ENCODE peak calls at places on chromosomes 2 and 18, in eight cellular contexts. L, N, U, H, M, R, Y and I are unnamed samples.

GRCh38 chr2:152157253-152157652 is 18.3 kb downstream of the STAM2 start:
- DNase-seq in L (no peak), N (no peak), U (no peak), H (no peak), M (no peak), R (no peak), Y (no peak), I (no peak)

GRCh38 chr18:76275913-76276312 is 219.1 kb downstream of the ZNF516 start:
- DNase-seq in L (no peak), N (no peak), U (no peak), H (no peak), M (no peak), R (no peak), Y (no peak), I (peak; percentile 30)

GRCh38 chr2:3223080-3223923 is 154.3 kb downstream of the EIPR1 start:
- DNase-seq in L (no peak), N (no peak), U (no peak), H (no peak), M (no peak), R (no peak), Y (peak; percentile 74), I (peak; percentile 92)

GRCh38 chr18:33205777-33206176 is 234.7 kb downstream of the CCDC178 start:
- DNase-seq in L (no peak), N (no peak), U (no peak), H (no peak), M (no peak), R (no peak), Y (no peak), I (no peak)

GRCh38 chr18:76364282-76365259 is 130.5 kb downstream of the ZNF516 start:
- DNase-seq in L (no peak), N (no peak), U (no peak), H (no peak), M (no peak), R (no peak), Y (no peak), I (peak; percentile 67)

GRCh38 chr2:158845869-158846268 is 50.8 kb downstream of the DAPL1 start:
- DNase-seq in L (no peak), N (no peak), U (no peak), H (no peak), M (no peak), R (no peak), Y (peak; percentile 58), I (no peak)

GRCh38 chr2:226730487-226730886 is 69.1 kb downstream of the IRS1 start:
- DNase-seq in L (no peak), N (peak; percentile 17), U (no peak), H (no peak), M (peak; percentile 48), R (peak; percentile 24), Y (peak; percentile 28), I (no peak)

GRCh38 chr2:29374823-29375222 is 259.6 kb downstream of the CLIP4 start:
- DNase-seq in L (no peak), N (no peak), U (no peak), H (no peak), M (no peak), R (peak; percentile 83), Y (no peak), I (no peak)

GRCh38 chr18:12038082-12038660 is 55.5 kb upstream of the ANKRD62 start:
- DNase-seq in L (no peak), N (peak; percentile 39), U (no peak), H (no peak), M (no peak), R (peak; percentile 64), Y (peak; percentile 43), I (no peak)

DNA sequence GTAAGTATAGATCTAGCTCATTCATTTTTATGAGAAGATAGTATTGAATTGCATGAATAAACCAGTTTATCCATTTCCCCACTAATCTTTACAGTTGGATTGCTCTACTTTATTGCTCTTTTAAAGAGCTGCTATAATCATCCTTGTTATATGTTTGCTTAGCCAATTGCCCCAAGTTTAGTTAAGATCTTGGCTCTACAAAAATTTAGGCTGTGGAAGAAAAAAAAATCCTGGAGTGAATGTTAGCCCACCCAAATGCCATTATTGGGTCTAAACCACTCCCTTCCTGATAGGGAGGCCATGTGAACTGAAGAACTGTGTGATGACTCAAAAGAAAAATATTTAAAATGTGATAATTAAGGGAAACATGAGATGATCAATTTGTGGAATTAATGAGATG is 2.9 kb downstream of the ALS2 start:
- DNase-seq in L (no peak), N (no peak), U (no peak), H (no peak), M (no peak), R (no peak), Y (no peak), I (no peak)
- H3K4me3 ChIP-seq in L (peak overlapping the region; percentile 99), N (no peak overlapping the region), U (no peak overlapping the region), H (no peak overlapping the region), M (no peak overlapping the region), R (no peak overlapping the region), Y (no peak overlapping the region), I (no peak overlapping the region)

GRCh38 chr2:19848952-19849351 is 52.8 kb downstream of the TTC32 start:
- DNase-seq in L (no peak), N (no peak), U (no peak), H (no peak), M (no peak), R (no peak), Y (no peak), I (no peak)

GRCh38 chr2:19850526-19851050 is 51.2 kb downstream of the TTC32 start:
- DNase-seq in L (no peak), N (no peak), U (no peak), H (no peak), M (no peak), R (no peak), Y (no peak), I (no peak)

GRCh38 chr2:19850056-19850455 is 51.7 kb downstream of the TTC32 start:
- DNase-seq in L (no peak), N (no peak), U (no peak), H (no peak), M (no peak), R (no peak), Y (no peak), I (no peak)

GRCh38 chr2:19848029-19848750 is 53.6 kb downstream of the TTC32 start:
- DNase-seq in L (no peak), N (no peak), U (no peak), H (no peak), M (no peak), R (no peak), Y (no peak), I (no peak)

GRCh38 chr2:19851116-19851515 is 50.7 kb downstream of the TTC32 start:
- DNase-seq in L (no peak), N (no peak), U (no peak), H (no peak), M (no peak), R (no peak), Y (no peak), I (no peak)
- TF ChIP-seq CTCF in L (no peak), N (no peak), U (no peak), H (peak; percentile 35), M (peak; percentile 28), R (no peak), Y (peak; percentile 11), I (peak; percentile 12)

GRCh38 chr2:62787381-62787780 is 81.9 kb downstream of the EHBP1 start:
- DNase-seq in L (peak; percentile 24), N (no peak), U (no peak), H (no peak), M (peak; percentile 49), R (no peak), Y (peak; percentile 55), I (peak; percentile 41)
- H3K4me3 ChIP-seq in L (no peak overlapping the region), N (no peak overlapping the region), U (no peak overlapping the region), H (no peak overlapping the region), M (no peak overlapping the region), R (no peak overlapping the region), Y (no peak overlapping the region), I (no peak overlapping the region)

GRCh38 chr18:36809590-36810381 is 19.0 kb downstream of the TPGS2 start:
- DNase-seq in L (no peak), N (no peak), U (peak; percentile 29), H (peak; percentile 47), M (peak; percentile 79), R (peak; percentile 56), Y (peak; percentile 74), I (peak; percentile 78)
- TF ChIP-seq CTCF in L (peak; percentile 82), N (peak; percentile 86), U (peak; percentile 70), H (peak; percentile 83), M (peak; percentile 85), R (peak; percentile 74), Y (peak; percentile 88), I (peak; percentile 76)

GRCh38 chr2:99697811-99698568 is 208.2 kb upstream of the REV1 start:
- DNase-seq in L (no peak), N (peak; percentile 28), U (peak; percentile 44), H (peak; percentile 87), M (no peak), R (no peak), Y (peak; percentile 83), I (no peak)
- H3K4me3 ChIP-seq in L (no peak overlapping the region), N (no peak overlapping the region), U (no peak overlapping the region), H (no peak overlapping the region), M (no peak overlapping the region), R (no peak overlapping the region), Y (no peak overlapping the region), I (no peak overlapping the region)

GRCh38 chr2:70743677-70744076 is 24.3 kb downstream of the ADD2 start:
- DNase-seq in L (no peak), N (no peak), U (no peak), H (no peak), M (no peak), R (no peak), Y (no peak), I (no peak)
- TF ChIP-seq CTCF in L (no peak), N (no peak), U (no peak), H (no peak), M (no peak), R (no peak), Y (no peak), I (no peak)

DNA sequence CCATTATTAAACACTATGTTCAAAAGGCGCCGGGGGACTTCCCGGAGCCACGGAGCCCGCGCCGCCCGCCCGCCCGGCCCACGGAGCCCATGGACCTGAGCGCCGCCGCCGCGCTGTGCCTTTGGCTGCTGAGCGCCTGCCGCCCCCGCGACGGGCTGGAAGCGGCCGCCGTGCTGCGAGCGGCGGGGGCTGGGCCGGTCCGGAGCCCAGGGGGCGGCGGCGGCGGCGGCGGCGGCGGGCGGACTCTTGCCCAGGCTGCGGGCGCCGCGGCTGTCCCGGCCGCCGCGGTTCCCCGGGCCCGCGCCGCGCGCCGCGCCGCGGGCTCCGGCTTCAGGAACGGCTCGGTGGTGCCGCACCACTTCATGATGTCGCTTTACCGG is 197 bp downstream of the GDF7 start:
- DNase-seq in L (no peak), N (no peak), U (no peak), H (no peak), M (peak; percentile 56), R (no peak), Y (no peak), I (no peak)
- H3K4me3 ChIP-seq in L (no peak overlapping the region), N (peak overlapping the region; percentile 59), U (peak overlapping the region; percentile 59), H (peak overlapping the region; percentile 32), M (peak overlapping the region; percentile 55), R (no peak overlapping the region), Y (no peak overlapping the region), I (no peak overlapping the region)

DNA sequence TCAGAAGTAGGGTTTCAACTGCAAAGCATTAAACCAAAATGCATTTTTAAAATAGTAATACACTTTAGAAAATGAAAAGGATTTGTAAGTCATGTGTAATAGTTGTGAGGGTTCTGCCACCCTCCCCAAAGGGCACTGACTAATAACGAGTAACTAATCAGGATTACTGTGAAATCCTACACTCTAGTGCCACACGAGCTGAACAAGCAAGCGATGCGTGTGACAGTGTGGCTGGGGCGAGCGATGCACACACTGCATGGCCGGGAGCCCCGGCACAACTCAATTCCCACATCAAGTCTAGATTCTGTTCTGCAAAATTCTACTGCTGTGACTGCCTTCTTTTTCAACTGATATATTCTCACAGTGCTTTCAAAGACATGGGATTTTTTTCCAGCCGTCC is 156.4 kb downstream of the SEPTIN10 start:
- DNase-seq in L (no peak), N (no peak), U (no peak), H (no peak), M (no peak), R (no peak), Y (peak; percentile 7), I (peak; percentile 36)
- TF ChIP-seq CTCF in L (no peak), N (no peak), U (no peak), H (no peak), M (no peak), R (no peak), Y (no peak), I (no peak)